ENCODE peak calls at places on chromosomes 6 and 20, in ten cellular contexts. B is colonic mucosa; J is neuronal stem cell; M is effector memory CD4-positive, alpha-beta T cell; U is tibial nerve; F is mammary epithelial cell; A is IMR-90; P is cardiac muscle cell; E is mucosa of descending colon; K is ovary. H is an unnamed sample. For H3K4me1 and H3K36me3, the result is how much of the 10 kb centered on the place peaks cover.

GRCh38 chr20:10524034-10524476 is 89.0 kb downstream of the SLX4IP start:
- DNase-seq in B (no peak), J (no peak), M (no peak), U (peak), F (no peak), A (peak), P (peak), E (no peak), K (peak), H (peak)

GRCh38 chr6:92132446-92132845 is 1286.9 kb downstream of the EPHA7 start:
- DNase-seq in B (no peak), J (no peak), M (no peak), U (no peak), F (peak), A (no peak), P (no peak), E (no peak), K (no peak), H (no peak)

GRCh38 chr6:108650781-108651180 is 90.1 kb downstream of the FOXO3 start:
- DNase-seq in B (no peak), J (no peak), M (no peak), U (no peak), F (peak), A (peak), P (no peak), E (no peak), K (no peak), H (no peak)

GRCh38 chr20:34010405-34010895 is 16.7 kb downstream of the RALY start:
- DNase-seq in B (no peak), J (no peak), M (no peak), U (no peak), F (no peak), A (no peak), P (no peak), E (no peak), K (no peak), H (no peak)

GRCh38 chr6:136921521-136921935 is 573 bp upstream of the SLC35D3 start:
- DNase-seq in B (no peak), J (peak), M (no peak), U (no peak), F (no peak), A (no peak), P (peak), E (no peak), K (no peak), H (no peak)

GRCh38 chr6:134466751-134467525 is 149.0 kb upstream of the SGK1 start:
- DNase-seq in B (no peak), J (no peak), M (no peak), U (no peak), F (peak), A (peak), P (no peak), E (no peak), K (no peak), H (no peak)

GRCh38 chr6:163466839-163467390 is 52.4 kb downstream of the QKI start:
- DNase-seq in B (no peak), J (no peak), M (no peak), U (no peak), F (no peak), A (no peak), P (no peak), E (no peak), K (no peak), H (no peak)

GRCh38 chr6:138250513-138251247 is 32.4 kb upstream of the PBOV1 start:
- DNase-seq in B (no peak), J (no peak), M (no peak), U (no peak), F (peak), A (peak), P (no peak), E (no peak), K (peak), H (peak)

GRCh38 chr20:18718129-18718528 is 95.5 kb upstream of the SCP2D1 start:
- DNase-seq in B (no peak), J (no peak), M (no peak), U (no peak), F (no peak), A (no peak), P (no peak), E (no peak), K (no peak), H (no peak)

GRCh38 chr6:35919827-35920751 is 809 bp downstream of the SRPK1 start:
- DNase-seq in B (peak), J (peak), M (peak), U (no peak), F (peak), A (peak), P (peak), E (peak), K (no peak), H (peak)

GRCh38 chr20:4717816-4718215 is 3.9 kb upstream of the PRND start:
- DNase-seq in B (no peak), J (no peak), M (no peak), U (no peak), F (no peak), A (no peak), P (no peak), E (no peak), K (no peak), H (peak)

GRCh38 chr6:112781236-112781635 is 434.1 kb downstream of the RFPL4B start:
- DNase-seq in B (no peak), J (no peak), M (no peak), U (no peak), F (peak), A (peak), P (peak), E (no peak), K (no peak), H (no peak)

GRCh38 chr20:50115591-50116367 is 2.8 kb upstream of the UBE2V1 start:
- DNase-seq in B (peak), J (peak), M (peak), U (peak), F (peak), A (peak), P (peak), E (peak), K (peak), H (peak)

GRCh38 chr20:50116368-50116999 is 3.5 kb upstream of the UBE2V1 start:
- DNase-seq in B (no peak), J (no peak), M (no peak), U (no peak), F (no peak), A (no peak), P (no peak), E (no peak), K (no peak), H (no peak)

GRCh38 chr20:50112512-50113419 is at the start of gene UBE2V1:
- DNase-seq in B (peak), J (peak), M (peak), U (peak), F (peak), A (peak), P (peak), E (peak), K (peak), H (peak)

GRCh38 chr20:50113420-50114224 is 672 bp upstream of the UBE2V1 start:
- DNase-seq in B (no peak), J (no peak), M (no peak), U (no peak), F (no peak), A (no peak), P (no peak), E (no peak), K (no peak), H (no peak)

DNA sequence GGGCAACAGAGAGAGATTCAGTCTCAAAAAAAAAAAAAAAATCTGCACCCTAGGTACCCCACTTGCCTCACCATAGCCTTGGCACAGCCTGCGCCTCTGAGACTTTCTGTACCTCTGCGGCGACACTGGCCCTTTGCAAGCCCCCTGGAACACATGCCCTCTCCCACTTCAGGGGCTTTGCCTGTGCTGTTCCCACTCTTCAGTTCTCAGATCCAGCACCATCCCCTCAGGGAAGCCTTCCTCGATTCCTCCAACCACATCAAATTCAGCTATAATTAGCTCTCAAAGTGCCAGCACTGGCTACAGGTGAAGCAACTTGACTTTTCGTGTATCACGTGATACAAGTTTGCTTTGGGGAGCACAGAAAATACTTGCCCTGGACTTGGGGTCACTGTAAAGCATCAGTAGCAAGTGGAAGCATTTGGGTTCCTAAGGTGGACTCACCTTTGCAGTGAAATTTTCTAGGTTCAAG is 2.1 kb upstream of the UBE2V1 start:
- DNase-seq in B (no peak), J (no peak), M (no peak), U (no peak), F (no peak), A (no peak), P (no peak), E (no peak), K (no peak), H (no peak)
- H3K4me1 ChIP-seq in B (under half), J (under half), M (under half), U (half or more), F (under half), A (under half), P (under half), E (under half), K (under half), H (half or more)

DNA sequence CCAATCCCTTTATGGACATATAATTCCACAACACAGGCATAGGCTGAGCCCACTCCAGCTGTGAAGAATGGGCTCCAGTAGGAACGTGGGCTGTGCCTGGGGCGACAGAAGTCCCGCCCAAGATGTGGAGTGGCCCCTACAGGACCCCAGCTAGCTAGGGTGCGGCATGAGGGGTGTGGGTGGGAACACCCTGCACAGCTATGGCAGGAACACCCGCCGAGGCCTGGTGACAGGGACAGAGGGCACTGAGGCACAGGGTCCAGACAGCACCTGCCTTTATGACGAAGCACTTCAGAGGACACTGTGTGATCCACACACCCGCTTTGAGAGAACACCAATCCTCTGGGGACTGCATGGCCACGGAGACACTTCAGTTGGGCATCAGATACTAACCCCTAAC is 28.2 kb upstream of the TCFL5 start:
- DNase-seq in B (no peak), J (no peak), M (no peak), U (no peak), F (no peak), A (no peak), P (no peak), E (no peak), K (no peak), H (no peak)
- H3K36me3 ChIP-seq in B (under half), J (half or more), M (half or more), U (under half), F (half or more), A (half or more), P (half or more), E (under half), K (under half), H (half or more)

DNA sequence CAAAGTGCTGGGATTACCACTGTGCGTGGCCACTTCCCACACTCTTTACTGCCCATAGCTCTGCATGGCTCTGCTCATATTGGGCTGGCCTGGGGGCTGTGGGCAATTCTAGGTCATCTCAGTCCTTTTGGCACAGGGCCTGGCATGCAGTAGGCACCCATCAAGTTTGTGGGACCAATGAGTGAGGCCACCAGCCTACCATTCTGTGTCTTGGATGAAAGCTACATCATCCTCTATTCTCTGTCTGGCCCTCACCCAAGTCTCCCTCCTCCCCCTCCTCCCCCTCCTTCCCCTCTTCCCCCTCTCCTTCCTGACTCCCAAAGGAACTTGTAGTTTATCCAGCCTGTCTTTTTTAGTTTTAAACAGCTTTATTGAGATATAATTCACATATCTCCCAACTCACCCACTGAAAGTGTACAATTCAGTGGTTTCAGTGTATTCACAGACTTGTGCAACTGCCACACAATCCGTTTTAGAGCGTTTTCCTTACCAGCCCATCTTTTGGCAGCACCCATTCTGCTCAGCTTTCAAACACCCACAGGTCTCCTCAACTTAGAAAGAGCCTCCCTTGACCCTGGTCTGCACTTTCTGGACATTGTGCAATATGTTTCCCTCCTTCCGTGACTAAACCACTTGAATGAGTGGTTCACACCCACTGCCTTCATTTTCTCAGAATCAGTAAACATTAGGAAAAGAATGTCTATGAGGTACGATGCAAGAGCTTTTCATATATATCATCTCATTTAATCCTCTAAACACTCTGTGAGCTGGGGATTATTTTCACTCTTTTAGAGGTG is 21.5 kb upstream of the MRPS18A start:
- DNase-seq in B (no peak), J (no peak), M (no peak), U (peak), F (peak), A (peak), P (no peak), E (no peak), K (peak), H (no peak)
- H3K4me1 ChIP-seq in B (under half), J (under half), M (under half), U (half or more), F (under half), A (under half), P (under half), E (under half), K (under half), H (under half)

GRCh38 chr20:58700121-58700780 is 7.7 kb downstream of the NPEPL1 start:
- DNase-seq in B (no peak), J (no peak), M (no peak), U (no peak), F (no peak), A (peak), P (no peak), E (no peak), K (no peak), H (no peak)

GRCh38 chr20:58697867-58698703 is 5.5 kb downstream of the NPEPL1 start:
- DNase-seq in B (no peak), J (no peak), M (no peak), U (no peak), F (no peak), A (no peak), P (no peak), E (no peak), K (no peak), H (no peak)

GRCh38 chr20:58697201-58697866 is 4.7 kb downstream of the NPEPL1 start:
- DNase-seq in B (no peak), J (no peak), M (no peak), U (no peak), F (no peak), A (no peak), P (peak), E (no peak), K (no peak), H (no peak)

GRCh38 chr20:58699246-58700107 is 6.9 kb downstream of the NPEPL1 start:
- DNase-seq in B (no peak), J (no peak), M (no peak), U (no peak), F (no peak), A (no peak), P (no peak), E (no peak), K (no peak), H (no peak)

DNA sequence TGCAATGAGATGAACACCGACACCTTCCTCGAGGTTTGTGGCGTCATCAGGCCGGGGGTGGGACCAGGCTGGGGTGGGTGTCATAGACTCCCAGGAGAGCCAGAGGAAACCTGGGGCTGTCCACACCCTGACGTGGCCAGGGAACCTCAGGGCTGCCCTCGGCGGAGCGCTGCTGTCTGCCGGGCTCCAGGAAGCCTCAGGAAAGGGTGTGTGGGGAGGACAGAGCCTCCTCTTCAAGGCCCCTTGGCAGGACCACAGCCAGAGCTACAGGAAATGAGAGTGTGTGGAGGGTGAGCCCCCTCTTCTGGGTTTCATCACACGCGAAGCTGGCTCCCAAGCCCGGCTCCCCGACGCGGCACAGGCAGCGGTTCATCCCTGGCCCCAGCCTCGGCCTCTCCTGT is 6.1 kb downstream of the NPEPL1 start:
- DNase-seq in B (no peak), J (no peak), M (no peak), U (no peak), F (no peak), A (no peak), P (no peak), E (no peak), K (no peak), H (no peak)
- H3K36me3 ChIP-seq in B (under half), J (under half), M (under half), U (under half), F (under half), A (under half), P (under half), E (under half), K (under half), H (under half)

GRCh38 chr6:21133902-21134301 is 459.6 kb upstream of the SOX4 start:
- DNase-seq in B (no peak), J (peak), M (no peak), U (no peak), F (no peak), A (no peak), P (no peak), E (no peak), K (no peak), H (no peak)
- H3K4me1 ChIP-seq in B (under half), J (half or more), M (under half), U (under half), F (under half), A (under half), P (under half), E (under half), K (under half), H (under half)

GRCh38 chr20:58441723-58442122 is 52.7 kb downstream of the VAPB start:
- DNase-seq in B (no peak), J (no peak), M (no peak), U (no peak), F (no peak), A (no peak), P (no peak), E (no peak), K (no peak), H (no peak)

GRCh38 chr20:58435237-58435636 is 46.2 kb downstream of the VAPB start:
- DNase-seq in B (no peak), J (no peak), M (no peak), U (no peak), F (no peak), A (no peak), P (no peak), E (no peak), K (no peak), H (no peak)

GRCh38 chr20:58438970-58439808 is 50.2 kb downstream of the VAPB start:
- DNase-seq in B (no peak), J (no peak), M (no peak), U (no peak), F (no peak), A (no peak), P (no peak), E (no peak), K (no peak), H (no peak)

GRCh38 chr20:58436868-58437645 is 48.0 kb downstream of the VAPB start:
- DNase-seq in B (no peak), J (no peak), M (no peak), U (no peak), F (peak), A (no peak), P (no peak), E (no peak), K (no peak), H (no peak)

DNA sequence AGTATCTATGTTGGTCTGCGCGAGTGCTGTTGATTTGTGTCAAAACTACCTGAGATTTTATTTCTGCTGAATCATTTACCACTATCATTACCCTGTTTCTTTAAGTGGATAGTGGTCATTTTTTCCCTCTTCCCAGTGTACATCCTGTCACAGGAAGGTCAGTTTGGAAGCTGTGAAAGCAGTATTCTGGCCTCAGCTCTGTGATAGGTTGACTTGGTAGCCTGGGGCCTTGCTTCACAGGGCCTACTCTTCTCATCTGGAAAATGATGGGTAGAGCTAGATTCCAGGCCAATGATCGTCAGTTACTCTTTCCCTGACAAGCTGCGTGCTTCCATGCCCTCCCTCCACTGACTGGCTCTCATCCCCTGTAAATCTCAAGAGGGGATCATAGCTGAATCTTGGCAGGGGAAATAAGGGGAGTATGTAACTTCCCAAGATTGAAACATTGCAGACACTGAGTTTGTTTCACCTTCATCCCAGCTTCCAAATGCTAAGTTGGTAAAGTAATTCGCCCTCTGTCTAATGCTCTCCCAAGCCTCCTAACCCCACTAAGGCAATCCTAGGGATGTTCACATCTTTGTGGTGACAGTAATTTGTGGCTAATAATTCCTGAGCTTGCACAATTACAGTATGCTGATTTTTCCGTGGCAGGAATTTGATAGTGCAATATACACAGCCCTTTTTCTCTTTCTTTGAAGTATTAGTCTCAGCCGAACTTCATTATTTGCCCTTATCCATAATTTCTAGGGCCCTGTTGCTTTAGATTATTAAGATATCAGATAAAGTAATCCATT is 51.1 kb downstream of the VAPB start:
- DNase-seq in B (no peak), J (no peak), M (no peak), U (no peak), F (no peak), A (no peak), P (no peak), E (no peak), K (no peak), H (no peak)
- H3K36me3 ChIP-seq in B (under half), J (under half), M (under half), U (under half), F (under half), A (under half), P (under half), E (under half), K (under half), H (under half)

GRCh38 chr6:31663087-31663960 is 1.5 kb downstream of the GPANK1 start:
- DNase-seq in B (no peak), J (no peak), M (no peak), U (no peak), F (peak), A (peak), P (no peak), E (no peak), K (no peak), H (no peak)
- H3K4me1 ChIP-seq in B (under half), J (under half), M (half or more), U (half or more), F (under half), A (under half), P (under half), E (under half), K (under half), H (under half)

GRCh38 chr6:33809619-33810018 is 5.8 kb upstream of the MLN start:
- DNase-seq in B (no peak), J (no peak), M (no peak), U (no peak), F (no peak), A (no peak), P (no peak), E (no peak), K (no peak), H (no peak)

GRCh38 chr6:33803571-33804053 is at the start of gene MLN:
- DNase-seq in B (no peak), J (no peak), M (no peak), U (no peak), F (no peak), A (no peak), P (no peak), E (no peak), K (no peak), H (no peak)

GRCh38 chr6:33808781-33809180 is 5.0 kb upstream of the MLN start:
- DNase-seq in B (no peak), J (no peak), M (no peak), U (no peak), F (no peak), A (no peak), P (no peak), E (no peak), K (no peak), H (no peak)

GRCh38 chr6:33807606-33808005 is 3.8 kb upstream of the MLN start:
- DNase-seq in B (no peak), J (no peak), M (no peak), U (no peak), F (no peak), A (no peak), P (no peak), E (no peak), K (no peak), H (no peak)

GRCh38 chr6:33806795-33807194 is 3.0 kb upstream of the MLN start:
- DNase-seq in B (no peak), J (no peak), M (no peak), U (no peak), F (no peak), A (no peak), P (no peak), E (no peak), K (no peak), H (no peak)
- H3K36me3 ChIP-seq in B (under half), J (under half), M (under half), U (under half), F (under half), A (under half), P (under half), E (under half), K (under half), H (under half)

H was measured in right atrium auricular region.